ENCODE peak calls at places on chromosomes 6 and 20, in ten cellular contexts. One of them, this sample, is unnamed.

GRCh38 chr20:17662333-17663039 is 19.6 kb downstream of the RRBP1 start:
- ATAC-seq in psoas muscle: peak; percentile 76
- ATAC-seq in DND-41: no peak
- ATAC-seq in pancreas: peak; percentile 71
- ATAC-seq in heart left ventricle: peak; percentile 79
- ATAC-seq in omental fat pad: peak; percentile 57
- ATAC-seq in lower lobe of right lung: peak; percentile 51
- ATAC-seq in activated CD8-positive, alpha-beta T cell treated with anti-CD3 and anti-CD28 coated beads for 36 hours: peak; percentile 40
- ATAC-seq in lung: no peak
- ATAC-seq in heart right ventricle: peak; percentile 76
- ATAC-seq in this sample: peak; percentile 78

GRCh38 chr6:41291717-41292116 is 5.2 kb upstream of the TREM1 start:
- ATAC-seq in heart right ventricle: no peak
- ATAC-seq in lower lobe of right lung: no peak
- ATAC-seq in heart left ventricle: no peak
- ATAC-seq in DND-41: no peak
- ATAC-seq in lung: no peak
- ATAC-seq in psoas muscle: no peak
- ATAC-seq in omental fat pad: no peak
- ATAC-seq in pancreas: no peak
- ATAC-seq in activated CD8-positive, alpha-beta T cell treated with anti-CD3 and anti-CD28 coated beads for 36 hours: no peak
- ATAC-seq in this sample: no peak

GRCh38 chr6:96947055-96947454 is 22.5 kb downstream of the KLHL32 start:
- ATAC-seq in omental fat pad: no peak
- ATAC-seq in pancreas: no peak
- ATAC-seq in heart left ventricle: no peak
- ATAC-seq in activated CD8-positive, alpha-beta T cell treated with anti-CD3 and anti-CD28 coated beads for 36 hours: peak; percentile 95
- ATAC-seq in lung: no peak
- ATAC-seq in heart right ventricle: no peak
- ATAC-seq in DND-41: no peak
- ATAC-seq in psoas muscle: no peak
- ATAC-seq in lower lobe of right lung: no peak
- ATAC-seq in this sample: no peak

GRCh38 chr6:35724471-35724870 is 12.4 kb upstream of the ARMC12 start:
- ATAC-seq in lung: no peak
- ATAC-seq in omental fat pad: no peak
- ATAC-seq in lower lobe of right lung: no peak
- ATAC-seq in heart left ventricle: no peak
- ATAC-seq in psoas muscle: no peak
- ATAC-seq in DND-41: no peak
- ATAC-seq in activated CD8-positive, alpha-beta T cell treated with anti-CD3 and anti-CD28 coated beads for 36 hours: no peak
- ATAC-seq in pancreas: no peak
- ATAC-seq in heart right ventricle: no peak
- ATAC-seq in this sample: no peak

GRCh38 chr6:6734463-6735455 is 146.2 kb downstream of the LY86 start:
- ATAC-seq in lower lobe of right lung: no peak
- ATAC-seq in omental fat pad: no peak
- ATAC-seq in pancreas: no peak
- ATAC-seq in lung: no peak
- ATAC-seq in activated CD8-positive, alpha-beta T cell treated with anti-CD3 and anti-CD28 coated beads for 36 hours: no peak
- ATAC-seq in psoas muscle: no peak
- ATAC-seq in heart left ventricle: peak; percentile 41
- ATAC-seq in heart right ventricle: no peak
- ATAC-seq in DND-41: no peak
- ATAC-seq in this sample: no peak

GRCh38 chr20:58959652-58960051 is 21.4 kb upstream of the NELFCD start:
- ATAC-seq in heart right ventricle: no peak
- ATAC-seq in heart left ventricle: no peak
- ATAC-seq in lower lobe of right lung: no peak
- ATAC-seq in pancreas: no peak
- ATAC-seq in DND-41: no peak
- ATAC-seq in omental fat pad: no peak
- ATAC-seq in lung: no peak
- ATAC-seq in psoas muscle: no peak
- ATAC-seq in activated CD8-positive, alpha-beta T cell treated with anti-CD3 and anti-CD28 coated beads for 36 hours: no peak
- ATAC-seq in this sample: no peak

GRCh38 chr6:7562769-7563168 is 21.3 kb downstream of the DSP start:
- ATAC-seq in DND-41: no peak
- ATAC-seq in psoas muscle: no peak
- ATAC-seq in lung: no peak
- ATAC-seq in omental fat pad: no peak
- ATAC-seq in heart left ventricle: no peak
- ATAC-seq in lower lobe of right lung: peak; percentile 75
- ATAC-seq in pancreas: no peak
- ATAC-seq in activated CD8-positive, alpha-beta T cell treated with anti-CD3 and anti-CD28 coated beads for 36 hours: no peak
- ATAC-seq in heart right ventricle: no peak
- ATAC-seq in this sample: no peak

GRCh38 chr20:13017883-13018535 is 9.2 kb downstream of the SPTLC3 start:
- ATAC-seq in psoas muscle: no peak
- ATAC-seq in DND-41: no peak
- ATAC-seq in heart left ventricle: no peak
- ATAC-seq in heart right ventricle: no peak
- ATAC-seq in activated CD8-positive, alpha-beta T cell treated with anti-CD3 and anti-CD28 coated beads for 36 hours: no peak
- ATAC-seq in lower lobe of right lung: no peak
- ATAC-seq in pancreas: peak; percentile 69
- ATAC-seq in lung: no peak
- ATAC-seq in omental fat pad: no peak
- ATAC-seq in this sample: no peak

GRCh38 chr6:2203264-2203663 is 42.1 kb downstream of the GMDS start:
- ATAC-seq in heart right ventricle: peak; percentile 96
- ATAC-seq in pancreas: peak; percentile 73
- ATAC-seq in lower lobe of right lung: no peak
- ATAC-seq in psoas muscle: no peak
- ATAC-seq in lung: no peak
- ATAC-seq in heart left ventricle: peak; percentile 95
- ATAC-seq in activated CD8-positive, alpha-beta T cell treated with anti-CD3 and anti-CD28 coated beads for 36 hours: no peak
- ATAC-seq in omental fat pad: no peak
- ATAC-seq in DND-41: no peak
- ATAC-seq in this sample: no peak

GRCh38 chr6:85362652-85363310 is 87.1 kb upstream of the NT5E start:
- ATAC-seq in lung: no peak
- ATAC-seq in lower lobe of right lung: no peak
- ATAC-seq in heart left ventricle: no peak
- ATAC-seq in heart right ventricle: no peak
- ATAC-seq in psoas muscle: no peak
- ATAC-seq in pancreas: no peak
- ATAC-seq in activated CD8-positive, alpha-beta T cell treated with anti-CD3 and anti-CD28 coated beads for 36 hours: no peak
- ATAC-seq in omental fat pad: no peak
- ATAC-seq in DND-41: no peak
- ATAC-seq in this sample: no peak

GRCh38 chr20:48816282-48816860 is 11.4 kb downstream of the PREX1 start:
- ATAC-seq in psoas muscle: no peak
- ATAC-seq in heart left ventricle: no peak
- ATAC-seq in activated CD8-positive, alpha-beta T cell treated with anti-CD3 and anti-CD28 coated beads for 36 hours: no peak
- ATAC-seq in heart right ventricle: no peak
- ATAC-seq in lung: no peak
- ATAC-seq in lower lobe of right lung: no peak
- ATAC-seq in DND-41: no peak
- ATAC-seq in pancreas: no peak
- ATAC-seq in omental fat pad: no peak
- ATAC-seq in this sample: no peak

DNA sequence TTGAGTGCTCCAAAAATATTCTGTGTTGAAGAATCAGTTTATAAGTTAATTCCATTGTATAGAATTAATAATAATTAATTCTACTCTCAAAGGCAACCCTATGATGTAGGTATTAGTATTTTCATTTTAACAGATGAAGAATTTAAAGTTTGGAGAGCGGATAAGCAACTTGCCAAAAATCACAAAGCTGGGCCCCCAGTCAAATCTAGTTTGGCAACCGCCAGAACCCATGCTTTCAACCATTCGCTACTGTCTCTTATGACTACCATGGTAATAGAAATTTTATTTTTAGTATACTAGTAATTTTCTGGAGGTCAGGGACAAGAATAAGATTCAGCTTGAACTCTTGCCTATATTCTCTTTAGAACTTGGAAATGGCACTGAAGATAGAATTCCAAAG is 229.8 kb downstream of the IBTK start:
- ATAC-seq in psoas muscle: peak; percentile 30
- ATAC-seq in heart left ventricle: no peak
- ATAC-seq in DND-41: no peak
- ATAC-seq in activated CD8-positive, alpha-beta T cell treated with anti-CD3 and anti-CD28 coated beads for 36 hours: no peak
- ATAC-seq in heart right ventricle: no peak
- ATAC-seq in pancreas: no peak
- ATAC-seq in lower lobe of right lung: no peak
- ATAC-seq in lung: no peak
- ATAC-seq in omental fat pad: no peak
- ATAC-seq in this sample: no peak
- TF ChIP-seq CTCF in psoas muscle: no peak
- TF ChIP-seq CTCF in heart left ventricle: no peak
- TF ChIP-seq CTCF in DND-41: no peak
- TF ChIP-seq CTCF in activated CD8-positive, alpha-beta T cell treated with anti-CD3 and anti-CD28 coated beads for 36 hours: no peak
- TF ChIP-seq CTCF in heart right ventricle: no peak
- TF ChIP-seq CTCF in pancreas: no peak
- TF ChIP-seq CTCF in lower lobe of right lung: no peak
- TF ChIP-seq CTCF in lung: no peak
- TF ChIP-seq CTCF in omental fat pad: no peak
- TF ChIP-seq CTCF in this sample: no peak

GRCh38 chr6:142903806-142904205 is 41.2 kb downstream of the HIVEP2 start:
- ATAC-seq in activated CD8-positive, alpha-beta T cell treated with anti-CD3 and anti-CD28 coated beads for 36 hours: peak; percentile 27
- ATAC-seq in pancreas: no peak
- ATAC-seq in omental fat pad: no peak
- ATAC-seq in heart left ventricle: no peak
- ATAC-seq in lower lobe of right lung: no peak
- ATAC-seq in heart right ventricle: no peak
- ATAC-seq in psoas muscle: no peak
- ATAC-seq in lung: no peak
- ATAC-seq in DND-41: peak; percentile 74
- ATAC-seq in this sample: no peak

GRCh38 chr6:142899101-142899760 is 45.7 kb downstream of the HIVEP2 start:
- ATAC-seq in heart left ventricle: no peak
- ATAC-seq in lower lobe of right lung: no peak
- ATAC-seq in activated CD8-positive, alpha-beta T cell treated with anti-CD3 and anti-CD28 coated beads for 36 hours: no peak
- ATAC-seq in psoas muscle: no peak
- ATAC-seq in pancreas: no peak
- ATAC-seq in heart right ventricle: no peak
- ATAC-seq in DND-41: no peak
- ATAC-seq in omental fat pad: no peak
- ATAC-seq in lung: no peak
- ATAC-seq in this sample: no peak

GRCh38 chr6:142902636-142903053 is 42.3 kb downstream of the HIVEP2 start:
- ATAC-seq in heart right ventricle: peak; percentile 80
- ATAC-seq in heart left ventricle: peak; percentile 86
- ATAC-seq in pancreas: peak; percentile 74
- ATAC-seq in activated CD8-positive, alpha-beta T cell treated with anti-CD3 and anti-CD28 coated beads for 36 hours: peak; percentile 61
- ATAC-seq in lung: peak; percentile 92
- ATAC-seq in lower lobe of right lung: peak; percentile 88
- ATAC-seq in psoas muscle: peak; percentile 77
- ATAC-seq in DND-41: peak; percentile 91
- ATAC-seq in omental fat pad: peak; percentile 60
- ATAC-seq in this sample: peak; percentile 55

GRCh38 chr6:142900467-142900961 is 44.5 kb downstream of the HIVEP2 start:
- ATAC-seq in psoas muscle: no peak
- ATAC-seq in DND-41: peak; percentile 14
- ATAC-seq in activated CD8-positive, alpha-beta T cell treated with anti-CD3 and anti-CD28 coated beads for 36 hours: peak; percentile 38
- ATAC-seq in omental fat pad: no peak
- ATAC-seq in heart left ventricle: peak; percentile 47
- ATAC-seq in heart right ventricle: peak; percentile 42
- ATAC-seq in lung: no peak
- ATAC-seq in pancreas: no peak
- ATAC-seq in lower lobe of right lung: no peak
- ATAC-seq in this sample: peak; percentile 37

DNA sequence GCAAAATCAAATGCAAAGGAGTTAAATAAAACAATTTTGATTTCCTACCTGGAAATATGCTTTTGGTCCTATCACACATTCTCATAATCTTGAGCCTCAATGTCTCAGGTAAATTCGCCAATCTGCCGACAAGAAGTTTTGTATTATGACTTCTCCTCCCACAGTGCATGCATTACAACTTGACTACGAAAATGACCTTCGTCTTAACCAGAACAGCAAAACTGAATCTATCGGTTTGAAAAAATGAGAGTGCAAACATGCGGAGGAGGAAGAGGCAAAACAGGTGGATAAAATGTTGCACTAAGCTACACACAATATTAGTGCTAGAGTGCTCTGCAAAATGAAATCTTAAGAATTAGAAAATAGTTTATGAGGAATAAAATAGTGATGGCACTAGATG is 43.4 kb downstream of the HIVEP2 start:
- ATAC-seq in lung: no peak
- ATAC-seq in omental fat pad: no peak
- ATAC-seq in heart left ventricle: no peak
- ATAC-seq in activated CD8-positive, alpha-beta T cell treated with anti-CD3 and anti-CD28 coated beads for 36 hours: no peak
- ATAC-seq in pancreas: no peak
- ATAC-seq in lower lobe of right lung: no peak
- ATAC-seq in psoas muscle: no peak
- ATAC-seq in heart right ventricle: no peak
- ATAC-seq in DND-41: no peak
- ATAC-seq in this sample: no peak
- TF ChIP-seq CTCF in lung: no peak
- TF ChIP-seq CTCF in omental fat pad: no peak
- TF ChIP-seq CTCF in heart left ventricle: no peak
- TF ChIP-seq CTCF in activated CD8-positive, alpha-beta T cell treated with anti-CD3 and anti-CD28 coated beads for 36 hours: no peak
- TF ChIP-seq CTCF in pancreas: no peak
- TF ChIP-seq CTCF in lower lobe of right lung: no peak
- TF ChIP-seq CTCF in psoas muscle: no peak
- TF ChIP-seq CTCF in heart right ventricle: no peak
- TF ChIP-seq CTCF in DND-41: no peak
- TF ChIP-seq CTCF in this sample: no peak

GRCh38 chr6:22904413-22904812 is 335.0 kb downstream of the HDGFL1 start:
- ATAC-seq in lower lobe of right lung: no peak
- ATAC-seq in psoas muscle: no peak
- ATAC-seq in lung: no peak
- ATAC-seq in activated CD8-positive, alpha-beta T cell treated with anti-CD3 and anti-CD28 coated beads for 36 hours: no peak
- ATAC-seq in omental fat pad: no peak
- ATAC-seq in heart right ventricle: no peak
- ATAC-seq in pancreas: peak; percentile 75
- ATAC-seq in heart left ventricle: no peak
- ATAC-seq in DND-41: no peak
- ATAC-seq in this sample: no peak

GRCh38 chr6:22910370-22910769 is 341.0 kb downstream of the HDGFL1 start:
- ATAC-seq in lung: no peak
- ATAC-seq in heart left ventricle: no peak
- ATAC-seq in pancreas: no peak
- ATAC-seq in heart right ventricle: no peak
- ATAC-seq in lower lobe of right lung: no peak
- ATAC-seq in DND-41: no peak
- ATAC-seq in omental fat pad: no peak
- ATAC-seq in psoas muscle: no peak
- ATAC-seq in activated CD8-positive, alpha-beta T cell treated with anti-CD3 and anti-CD28 coated beads for 36 hours: no peak
- ATAC-seq in this sample: no peak

GRCh38 chr6:22907085-22907484 is 337.7 kb downstream of the HDGFL1 start:
- ATAC-seq in lower lobe of right lung: no peak
- ATAC-seq in heart right ventricle: no peak
- ATAC-seq in heart left ventricle: no peak
- ATAC-seq in psoas muscle: no peak
- ATAC-seq in DND-41: no peak
- ATAC-seq in pancreas: no peak
- ATAC-seq in lung: no peak
- ATAC-seq in omental fat pad: no peak
- ATAC-seq in activated CD8-positive, alpha-beta T cell treated with anti-CD3 and anti-CD28 coated beads for 36 hours: no peak
- ATAC-seq in this sample: no peak

GRCh38 chr6:22906091-22906549 is 336.8 kb downstream of the HDGFL1 start:
- ATAC-seq in psoas muscle: no peak
- ATAC-seq in pancreas: peak; percentile 57
- ATAC-seq in activated CD8-positive, alpha-beta T cell treated with anti-CD3 and anti-CD28 coated beads for 36 hours: no peak
- ATAC-seq in lung: no peak
- ATAC-seq in DND-41: no peak
- ATAC-seq in omental fat pad: no peak
- ATAC-seq in heart left ventricle: peak; percentile 56
- ATAC-seq in heart right ventricle: peak; percentile 25
- ATAC-seq in lower lobe of right lung: peak; percentile 89
- ATAC-seq in this sample: peak; percentile 34
- TF ChIP-seq CTCF in psoas muscle: peak; percentile 7
- TF ChIP-seq CTCF in pancreas: no peak
- TF ChIP-seq CTCF in activated CD8-positive, alpha-beta T cell treated with anti-CD3 and anti-CD28 coated beads for 36 hours: no peak
- TF ChIP-seq CTCF in lung: no peak
- TF ChIP-seq CTCF in DND-41: peak; percentile 41
- TF ChIP-seq CTCF in omental fat pad: no peak
- TF ChIP-seq CTCF in heart left ventricle: peak; percentile 25
- TF ChIP-seq CTCF in heart right ventricle: no peak
- TF ChIP-seq CTCF in lower lobe of right lung: peak; percentile 20
- TF ChIP-seq CTCF in this sample: no peak

GRCh38 chr20:50121858-50122271 is 8.9 kb upstream of the UBE2V1 start:
- ATAC-seq in psoas muscle: peak; percentile 12
- ATAC-seq in heart left ventricle: no peak
- ATAC-seq in lung: no peak
- ATAC-seq in heart right ventricle: no peak
- ATAC-seq in activated CD8-positive, alpha-beta T cell treated with anti-CD3 and anti-CD28 coated beads for 36 hours: no peak
- ATAC-seq in omental fat pad: no peak
- ATAC-seq in lower lobe of right lung: no peak
- ATAC-seq in DND-41: no peak
- ATAC-seq in pancreas: no peak
- ATAC-seq in this sample: no peak
- TF ChIP-seq CTCF in psoas muscle: no peak
- TF ChIP-seq CTCF in heart left ventricle: no peak
- TF ChIP-seq CTCF in lung: no peak
- TF ChIP-seq CTCF in heart right ventricle: no peak
- TF ChIP-seq CTCF in activated CD8-positive, alpha-beta T cell treated with anti-CD3 and anti-CD28 coated beads for 36 hours: no peak
- TF ChIP-seq CTCF in omental fat pad: no peak
- TF ChIP-seq CTCF in lower lobe of right lung: no peak
- TF ChIP-seq CTCF in DND-41: no peak
- TF ChIP-seq CTCF in pancreas: no peak
- TF ChIP-seq CTCF in this sample: no peak